ENCODE peak calls at places on chromosomes 7 and 10, in nine cellular contexts. X, N, Q, V, E, S, J, H and G are unnamed samples.

GRCh38 chr7:138049505-138050116 is 26.6 kb upstream of the AKR1D1 start:
- DNase-seq in X (no peak), N (no peak), Q (no peak), V (no peak), E (no peak), S (no peak), J (no peak), H (no peak), G (no peak)

GRCh38 chr10:7891634-7892033 is 73.3 kb downstream of the TAF3 start:
- DNase-seq in X (no peak), N (no peak), Q (no peak), V (no peak), E (no peak), S (no peak), J (no peak), H (no peak), G (no peak)

GRCh38 chr10:5159126-5159525 is 25.8 kb downstream of the AKR1C8 start:
- DNase-seq in X (peak; percentile 5), N (no peak), Q (no peak), V (no peak), E (no peak), S (no peak), J (no peak), H (no peak), G (no peak)

GRCh38 chr10:122849900-122850605 is 4.4 kb upstream of the CUZD1 start:
- DNase-seq in X (peak; percentile 13), N (no peak), Q (no peak), V (no peak), E (no peak), S (no peak), J (no peak), H (no peak), G (no peak)

GRCh38 chr10:86888585-86889381 is 68.6 kb downstream of the MMRN2 start:
- DNase-seq in X (peak; percentile 61), N (no peak), Q (no peak), V (no peak), E (peak; percentile 82), S (no peak), J (peak; percentile 43), H (no peak), G (no peak)

GRCh38 chr10:113765910-113766309 is 14.4 kb downstream of the PLEKHS1 start:
- DNase-seq in X (no peak), N (no peak), Q (no peak), V (no peak), E (no peak), S (no peak), J (no peak), H (no peak), G (no peak)

GRCh38 chr7:30164567-30164966 is 29.8 kb downstream of the MTURN start:
- DNase-seq in X (peak; percentile 69), N (peak; percentile 54), Q (no peak), V (no peak), E (peak; percentile 77), S (no peak), J (peak; percentile 38), H (peak; percentile 47), G (no peak)

GRCh38 chr10:33453081-33453850 is 118.8 kb upstream of the NRP1 start:
- DNase-seq in X (peak; percentile 91), N (no peak), Q (no peak), V (no peak), E (no peak), S (no peak), J (no peak), H (no peak), G (no peak)

GRCh38 chr7:143384148-143384547 is 3.0 kb downstream of the ZYX start:
- DNase-seq in X (no peak), N (no peak), Q (no peak), V (no peak), E (no peak), S (no peak), J (no peak), H (no peak), G (no peak)

GRCh38 chr7:47669178-47669878 is 87.4 kb upstream of the TNS3 start:
- DNase-seq in X (peak; percentile 96), N (no peak), Q (peak; percentile 14), V (no peak), E (peak; percentile 12), S (no peak), J (peak; percentile 82), H (no peak), G (no peak)

GRCh38 chr7:54811925-54812264 is 52.9 kb upstream of the SEC61G start:
- DNase-seq in X (no peak), N (no peak), Q (no peak), V (no peak), E (no peak), S (no peak), J (no peak), H (no peak), G (no peak)

GRCh38 chr7:15751191-15751701 is 64.8 kb upstream of the MEOX2 start:
- DNase-seq in X (no peak), N (no peak), Q (no peak), V (no peak), E (no peak), S (no peak), J (no peak), H (no peak), G (no peak)

GRCh38 chr7:76426246-76426645 is 1.5 kb downstream of the ZP3 start:
- DNase-seq in X (no peak), N (no peak), Q (no peak), V (no peak), E (no peak), S (no peak), J (no peak), H (no peak), G (no peak)

GRCh38 chr7:7265057-7265456 is 82.7 kb downstream of the C1GALT1 start:
- DNase-seq in X (peak; percentile 36), N (no peak), Q (no peak), V (no peak), E (no peak), S (no peak), J (no peak), H (no peak), G (no peak)

GRCh38 chr7:104956753-104957450 is 57.1 kb upstream of the KMT2E start:
- DNase-seq in X (peak; percentile 99), N (no peak), Q (no peak), V (no peak), E (no peak), S (no peak), J (no peak), H (no peak), G (no peak)